ENCODE peak calls at places on chromosomes 2 and 18, in five cellular contexts. X is pancreas, F is tibial artery, Z is iPS DF 6.9, I is lower lobe of right lung. S is an unnamed sample. For H3K9me3 and H3K36me3, the result is how much of the 10 kb centered on the place peaks cover.

GRCh38 chr2:175206866-175207265 is 25.4 kb upstream of the ATP5MC3 start:
- DNase-seq in X (no peak), F (no peak), Z (no peak), I (no peak), S (no peak)

GRCh38 chr2:155111070-155111469 is 412.6 kb downstream of the KCNJ3 start:
- DNase-seq in X (no peak), F (no peak), Z (no peak), I (no peak), S (no peak)

GRCh38 chr2:237262838-237263771 is 150.9 kb downstream of the COL6A3 start:
- DNase-seq in X (no peak), F (no peak), Z (no peak), I (no peak), S (no peak)

GRCh38 chr2:109238580-109238979 is 109.6 kb downstream of the SH3RF3 start:
- DNase-seq in X (no peak), F (peak), Z (no peak), I (peak), S (no peak)

GRCh38 chr18:31643003-31643402 is 41.4 kb downstream of the B4GALT6 start:
- DNase-seq in X (no peak), F (no peak), Z (no peak), I (no peak), S (no peak)

GRCh38 chr2:211498551-211499205 is 942.3 kb downstream of the CPS1 start:
- DNase-seq in X (no peak), F (no peak), Z (no peak), I (no peak), S (no peak)

GRCh38 chr2:205806126-205806905 is 124.0 kb downstream of the NRP2 start:
- DNase-seq in X (peak), F (no peak), Z (no peak), I (peak), S (no peak)

GRCh38 chr2:25160376-25160775 is 8.0 kb downstream of the POMC start:
- DNase-seq in X (no peak), F (no peak), Z (no peak), I (peak), S (no peak)

GRCh38 chr2:134169788-134170187 is 84.1 kb upstream of the MGAT5 start:
- DNase-seq in X (no peak), F (no peak), Z (no peak), I (no peak), S (no peak)

DNA sequence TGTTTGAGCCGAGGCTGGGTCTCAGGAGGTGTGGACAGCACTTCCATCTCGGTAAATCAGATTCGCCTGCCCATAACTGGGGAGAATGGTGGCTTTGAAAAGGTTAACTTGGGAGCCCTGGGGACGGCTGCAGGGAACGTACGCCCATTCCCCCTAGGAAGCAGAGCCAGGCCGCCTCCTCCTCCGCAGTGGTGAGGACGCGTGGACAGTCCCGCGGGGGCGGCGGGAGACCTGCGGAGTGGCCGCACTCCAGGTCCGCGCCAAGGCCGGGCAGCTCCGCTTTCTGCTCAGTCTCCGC is 845 bp upstream of the MYCN start:
- DNase-seq in X (peak), F (no peak), Z (no peak), I (peak), S (no peak)
- H3K4me3 ChIP-seq in X (no peak), F (peak), Z (peak), I (peak), S (peak)

DNA sequence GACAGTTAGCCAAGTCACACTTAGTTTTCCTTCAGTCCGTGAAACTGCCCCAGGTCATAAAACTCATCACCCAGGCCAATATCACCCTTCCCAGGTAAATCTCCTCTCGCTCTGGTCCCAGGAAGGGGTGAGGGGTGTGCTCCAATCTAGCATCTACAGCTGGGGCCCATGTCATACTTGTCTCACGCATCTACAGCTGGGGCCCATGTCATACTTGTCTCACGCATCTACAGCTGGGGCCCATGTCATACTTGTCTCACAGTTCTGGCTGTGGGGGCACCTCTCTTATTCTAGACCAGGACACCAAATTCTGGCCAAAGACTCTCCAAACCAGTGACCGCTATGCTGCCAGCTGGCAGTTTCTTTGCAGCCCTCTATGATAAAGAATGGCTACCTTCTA is 123.3 kb upstream of the DLGAP1 start:
- DNase-seq in X (no peak), F (no peak), Z (no peak), I (no peak), S (no peak)
- H3K9me3 ChIP-seq in X (under half), F (under half), Z (under half), I (under half), S (under half)

DNA sequence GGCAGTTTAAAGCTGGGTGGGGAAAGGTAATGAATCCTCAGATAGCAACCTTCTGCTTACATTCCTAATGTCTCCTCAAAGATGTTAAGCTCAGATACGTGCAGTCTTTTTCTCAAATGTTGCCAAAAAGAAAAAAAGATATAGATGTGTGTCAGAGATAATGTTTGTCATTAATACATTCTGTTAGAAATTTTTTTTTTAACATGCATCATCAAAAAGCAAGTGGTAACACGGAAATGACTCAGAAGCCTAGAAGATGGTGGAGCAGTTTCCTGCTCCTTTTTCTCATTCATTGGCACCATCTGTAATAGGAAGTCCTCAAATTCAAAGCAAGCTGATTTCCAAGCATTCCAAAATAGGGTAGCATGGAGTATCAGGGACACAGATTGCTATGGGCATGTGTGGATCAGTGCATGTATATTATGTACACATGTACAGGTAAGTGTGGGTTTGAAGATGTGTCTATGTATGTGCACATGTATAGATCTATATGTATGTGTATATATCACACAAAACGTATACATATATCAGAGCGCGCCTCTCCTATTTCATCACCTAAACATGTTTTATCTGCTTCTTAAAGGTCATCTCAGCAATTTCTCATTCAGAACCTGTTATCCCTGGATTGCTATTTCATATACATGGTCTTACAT is 79.9 kb upstream of the ITGB6 start:
- DNase-seq in X (no peak), F (no peak), Z (no peak), I (no peak), S (no peak)
- H3K36me3 ChIP-seq in X (under half), F (under half), Z (under half), I (half or more), S (under half)

GRCh38 chr2:160060297-160060696 is 2.1 kb downstream of the PLA2R1 start:
- DNase-seq in X (no peak), F (no peak), Z (no peak), I (no peak), S (no peak)
- H3K4me3 ChIP-seq in X (no peak), F (no peak), Z (no peak), I (no peak), S (peak)

GRCh38 chr2:13522917-13523821 is 806.4 kb downstream of the TRIB2 start:
- DNase-seq in X (peak), F (no peak), Z (no peak), I (no peak), S (no peak)
- H3K9me3 ChIP-seq in X (under half), F (under half), Z (under half), I (under half), S (under half)

GRCh38 chr18:24089059-24089458 is 49.8 kb upstream of the CABYR start:
- DNase-seq in X (no peak), F (no peak), Z (no peak), I (no peak), S (no peak)
- H3K36me3 ChIP-seq in X (under half), F (under half), Z (under half), I (under half), S (under half)

DNA sequence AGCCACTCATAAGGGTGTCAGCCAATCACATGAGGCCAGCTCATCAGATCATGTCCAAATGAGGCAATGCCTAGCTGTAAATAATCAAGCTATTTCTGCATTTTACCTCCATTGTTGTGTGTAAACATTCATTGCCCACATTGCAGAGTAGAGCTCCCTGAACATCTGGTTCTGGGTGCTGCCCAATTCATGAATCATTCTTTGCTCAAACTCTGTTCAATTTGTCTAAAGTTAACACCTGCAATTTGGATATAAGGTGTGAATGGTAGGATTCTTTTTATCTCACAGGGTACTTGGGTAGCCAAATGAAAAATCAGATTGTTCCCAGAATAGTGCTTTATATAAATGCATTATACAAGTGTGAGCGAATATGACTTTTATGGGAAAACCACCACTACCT is 345.5 kb upstream of the NT5C1B start:
- DNase-seq in X (no peak), F (no peak), Z (no peak), I (no peak), S (no peak)
- H3K4me3 ChIP-seq in X (no peak), F (no peak), Z (no peak), I (no peak), S (no peak)

GRCh38 chr2:89845532-89845931 is 1154.1 kb downstream of the RPIA start:
- DNase-seq in X (no peak), F (no peak), Z (no peak), I (no peak), S (no peak)
- H3K9me3 ChIP-seq in X (under half), F (under half), Z (under half), I (under half), S (under half)

GRCh38 chr2:61878756-61879155 is 9.7 kb downstream of the CCT4 start:
- DNase-seq in X (no peak), F (no peak), Z (no peak), I (no peak), S (no peak)
- H3K36me3 ChIP-seq in X (under half), F (half or more), Z (under half), I (half or more), S (under half)

GRCh38 chr2:46697830-46698323 is 217.7 kb downstream of the MCFD2 start:
- DNase-seq in X (no peak), F (peak), Z (no peak), I (no peak), S (no peak)

GRCh38 chr2:46702537-46702936 is 213.1 kb downstream of the MCFD2 start:
- DNase-seq in X (no peak), F (no peak), Z (no peak), I (no peak), S (no peak)

GRCh38 chr2:46703588-46703987 is 212.0 kb downstream of the MCFD2 start:
- DNase-seq in X (no peak), F (no peak), Z (no peak), I (no peak), S (no peak)

GRCh38 chr2:46701152-46701551 is 214.5 kb downstream of the MCFD2 start:
- DNase-seq in X (no peak), F (no peak), Z (no peak), I (no peak), S (no peak)

DNA sequence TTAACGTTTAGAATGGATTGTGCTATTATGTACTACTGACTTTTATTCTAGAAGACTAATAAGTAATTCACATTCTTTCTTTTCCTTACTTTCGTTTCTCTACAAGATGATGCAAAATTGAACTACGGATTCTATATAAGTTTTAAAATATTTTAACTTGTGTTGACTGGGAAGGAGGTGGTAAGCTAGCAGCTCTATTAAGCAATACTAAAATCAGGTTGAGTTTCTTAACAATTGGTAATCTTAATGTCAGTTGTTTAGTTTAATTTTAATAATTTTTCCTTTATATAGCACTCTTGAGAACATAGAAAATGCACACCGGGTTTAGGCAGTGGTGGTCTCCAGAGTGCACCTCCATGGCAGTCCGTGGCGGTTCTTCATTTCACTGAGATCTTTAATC is 215.2 kb downstream of the MCFD2 start:
- DNase-seq in X (no peak), F (no peak), Z (no peak), I (no peak), S (no peak)
- H3K4me3 ChIP-seq in X (no peak), F (peak), Z (no peak), I (peak), S (peak)